ENCODE peak calls at places on chromosome 13, in five cellular contexts. K is ovary, C is uterus, B is sigmoid colon, X is tibial nerve. N is an unnamed sample. For H3K4me1, the result is how much of the 10 kb centered on the place peaks cover.

GRCh38 chr13:79522583-79522982 is 41.6 kb downstream of the NDFIP2 start:
- DNase-seq in K (no peak), C (no peak), B (no peak), X (no peak), N (no peak)

GRCh38 chr13:46010148-46010547 is 42.4 kb downstream of the ZC3H13 start:
- DNase-seq in K (no peak), C (no peak), B (no peak), X (no peak), N (no peak)

GRCh38 chr13:50382511-50382910 is 367.3 kb downstream of the KCNRG start:
- DNase-seq in K (no peak), C (no peak), B (no peak), X (no peak), N (no peak)

GRCh38 chr13:101523732-101524131 is 71.3 kb downstream of the ITGBL1 start:
- DNase-seq in K (no peak), C (no peak), B (no peak), X (no peak), N (peak)

GRCh38 chr13:51373451-51373850 is 34.0 kb downstream of the SERPINE3 start:
- DNase-seq in K (no peak), C (no peak), B (no peak), X (no peak), N (no peak)

GRCh38 chr13:30806784-30807183 is 71.4 kb downstream of the ALOX5AP start:
- DNase-seq in K (no peak), C (no peak), B (no peak), X (no peak), N (no peak)

GRCh38 chr13:67119481-67119883 is 110.7 kb downstream of the PCDH9 start:
- DNase-seq in K (no peak), C (no peak), B (no peak), X (no peak), N (no peak)

GRCh38 chr13:20473139-20473538 is 52.5 kb downstream of the CRYL1 start:
- DNase-seq in K (no peak), C (no peak), B (no peak), X (no peak), N (no peak)

GRCh38 chr13:108795841-108796240 is 166.4 kb downstream of the MYO16 start:
- DNase-seq in K (no peak), C (no peak), B (no peak), X (no peak), N (no peak)

GRCh38 chr13:109192306-109192705 is 562.9 kb downstream of the MYO16 start:
- DNase-seq in K (no peak), C (no peak), B (no peak), X (no peak), N (no peak)

GRCh38 chr13:34364633-34365032 is 546.7 kb downstream of the RFC3 start:
- DNase-seq in K (no peak), C (no peak), B (no peak), X (no peak), N (peak)

GRCh38 chr13:29893438-29893837 is 43.0 kb upstream of the UBL3 start:
- DNase-seq in K (no peak), C (no peak), B (no peak), X (no peak), N (no peak)

GRCh38 chr13:49367640-49368431 is 76.0 kb downstream of the CAB39L start:
- DNase-seq in K (no peak), C (no peak), B (no peak), X (no peak), N (no peak)

GRCh38 chr13:72757792-72758535 is 23.7 kb downstream of the DIS3 start:
- DNase-seq in K (no peak), C (no peak), B (no peak), X (no peak), N (no peak)

GRCh38 chr13:77022341-77022740 is 4.6 kb downstream of the FBXL3 start:
- DNase-seq in K (no peak), C (no peak), B (no peak), X (no peak), N (peak)

GRCh38 chr13:51249254-51249653 is 27.1 kb downstream of the FAM124A start:
- DNase-seq in K (no peak), C (no peak), B (no peak), X (no peak), N (no peak)

GRCh38 chr13:54599413-54599812 is 1570.8 kb downstream of the OLFM4 start:
- DNase-seq in K (no peak), C (no peak), B (no peak), X (no peak), N (no peak)

GRCh38 chr13:25738342-25738771 is 313.5 kb downstream of the SHISA2 start:
- DNase-seq in K (no peak), C (no peak), B (no peak), X (no peak), N (no peak)

GRCh38 chr13:23709521-23709920 is 139.3 kb downstream of the TNFRSF19 start:
- DNase-seq in K (no peak), C (no peak), B (no peak), X (no peak), N (no peak)

GRCh38 chr13:52903320-52903719 is 54.9 kb upstream of the PCDH8 start:
- DNase-seq in K (no peak), C (no peak), B (no peak), X (no peak), N (no peak)

GRCh38 chr13:79450110-79450509 is 30.8 kb upstream of the NDFIP2 start:
- DNase-seq in K (no peak), C (no peak), B (no peak), X (no peak), N (no peak)

GRCh38 chr13:69108486-69108885 is 999.1 kb upstream of the ATXN8OS start:
- DNase-seq in K (no peak), C (no peak), B (no peak), X (no peak), N (no peak)

GRCh38 chr13:66618702-66619101 is 611.4 kb downstream of the PCDH9 start:
- DNase-seq in K (no peak), C (no peak), B (no peak), X (no peak), N (no peak)

GRCh38 chr13:31898383-31899071 is 133.0 kb upstream of the FRY start:
- DNase-seq in K (no peak), C (no peak), B (no peak), X (no peak), N (no peak)

GRCh38 chr13:53007872-53008271 is 20.7 kb upstream of the OLFM4 start:
- DNase-seq in K (no peak), C (no peak), B (no peak), X (no peak), N (peak)

GRCh38 chr13:21997726-21998125 is 326.9 kb downstream of the FGF9 start:
- DNase-seq in K (no peak), C (no peak), B (no peak), X (no peak), N (no peak)

GRCh38 chr13:110885966-110886365 is 28.9 kb downstream of the ANKRD10 start:
- DNase-seq in K (no peak), C (no peak), B (no peak), X (no peak), N (no peak)

GRCh38 chr13:110887242-110887954 is 27.5 kb downstream of the ANKRD10 start:
- DNase-seq in K (no peak), C (no peak), B (no peak), X (no peak), N (no peak)

GRCh38 chr13:110886475-110887241 is 28.2 kb downstream of the ANKRD10 start:
- DNase-seq in K (no peak), C (no peak), B (no peak), X (no peak), N (no peak)

GRCh38 chr13:110888390-110888789 is 26.5 kb downstream of the ANKRD10 start:
- DNase-seq in K (no peak), C (no peak), B (no peak), X (no peak), N (no peak)

GRCh38 chr13:110887955-110888333 is 26.9 kb downstream of the ANKRD10 start:
- DNase-seq in K (no peak), C (no peak), B (no peak), X (no peak), N (no peak)
- TF ChIP-seq POLR2A in K (no peak), C (no peak), B (no peak), X (no peak), N (no peak)

GRCh38 chr13:44884076-44884729 is 105.1 kb downstream of the NUFIP1 start:
- DNase-seq in K (no peak), C (no peak), B (no peak), X (no peak), N (no peak)

GRCh38 chr13:44874886-44875630 is 114.2 kb downstream of the NUFIP1 start:
- DNase-seq in K (no peak), C (no peak), B (no peak), X (no peak), N (no peak)

GRCh38 chr13:44874176-44874575 is 115.1 kb downstream of the NUFIP1 start:
- DNase-seq in K (no peak), C (no peak), B (no peak), X (no peak), N (no peak)

GRCh38 chr13:44876782-44877324 is 112.4 kb downstream of the NUFIP1 start:
- DNase-seq in K (no peak), C (no peak), B (no peak), X (no peak), N (no peak)

DNA sequence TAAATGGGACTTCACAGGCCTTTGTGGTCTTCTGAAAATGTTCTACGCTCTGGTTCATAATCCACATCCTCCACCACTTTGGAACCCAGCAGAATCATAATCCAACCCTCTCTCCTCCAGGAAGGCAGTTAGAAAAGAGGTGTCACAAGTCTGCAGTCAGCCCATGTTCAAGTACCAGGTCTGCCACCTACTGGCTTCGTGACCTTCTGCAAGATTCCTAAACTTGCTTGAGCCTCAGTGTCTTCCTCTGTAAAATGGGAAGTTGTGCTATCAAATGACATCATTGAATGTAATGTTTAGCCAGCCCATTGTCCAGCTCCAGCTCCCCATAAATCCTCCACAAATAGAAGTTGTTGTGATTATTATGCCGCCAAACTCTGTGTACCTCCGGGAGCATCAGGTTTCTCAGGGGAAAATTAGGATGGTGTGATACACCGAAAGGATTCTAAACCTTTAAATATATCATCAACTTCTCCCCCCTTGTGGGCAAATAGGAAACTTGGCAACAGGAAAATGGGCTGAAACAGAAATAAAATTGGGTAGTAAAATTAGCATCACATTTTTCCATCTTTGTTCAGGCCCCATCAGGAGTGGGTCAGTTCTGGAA is 109.7 kb downstream of the NUFIP1 start:
- DNase-seq in K (no peak), C (no peak), B (no peak), X (no peak), N (no peak)
- TF ChIP-seq CTCF in K (no peak), C (peak), B (no peak), X (no peak), N (no peak)

DNA sequence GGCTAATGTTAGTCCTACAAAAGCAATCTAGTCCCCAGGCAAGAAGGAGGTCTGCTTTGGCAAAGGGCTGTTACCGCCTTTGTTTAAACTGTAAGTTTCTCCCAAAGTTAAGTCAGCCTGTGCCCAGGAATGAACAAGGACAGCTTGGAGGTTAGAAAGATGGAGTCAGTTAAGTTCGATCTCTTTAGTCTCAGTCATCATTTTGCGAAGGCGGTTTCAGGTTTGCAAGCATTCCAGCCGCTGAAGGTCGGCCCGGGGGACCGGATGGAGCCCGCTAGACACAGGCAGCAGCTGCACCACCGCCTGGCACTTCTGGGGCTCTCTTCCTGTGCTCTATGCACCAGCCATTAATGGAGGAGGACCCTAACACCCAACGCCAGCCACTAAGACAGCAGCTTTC is 91.3 kb downstream of the STK24 start:
- DNase-seq in K (no peak), C (no peak), B (no peak), X (no peak), N (no peak)
- H3K4me1 ChIP-seq in K (under half), C (under half), B (under half), X (half or more), N (under half)

GRCh38 chr13:114032121-114032799 is 58.4 kb upstream of the C13orf46 start:
- DNase-seq in K (peak), C (peak), B (no peak), X (no peak), N (no peak)

GRCh38 chr13:114031631-114032030 is 57.8 kb upstream of the C13orf46 start:
- DNase-seq in K (no peak), C (peak), B (no peak), X (no peak), N (no peak)

GRCh38 chr13:114029866-114030625 is 56.2 kb upstream of the C13orf46 start:
- DNase-seq in K (no peak), C (no peak), B (no peak), X (no peak), N (no peak)

GRCh38 chr13:114033541-114034315 is 59.9 kb upstream of the C13orf46 start:
- DNase-seq in K (no peak), C (no peak), B (no peak), X (no peak), N (no peak)

GRCh38 chr13:114030666-114031610 is 57.1 kb upstream of the C13orf46 start:
- DNase-seq in K (no peak), C (no peak), B (no peak), X (no peak), N (no peak)
- TF ChIP-seq POLR2A in K (no peak), C (no peak), B (no peak), X (no peak), N (no peak)

GRCh38 chr13:27375686-27376326 is 48.6 kb upstream of the GTF3A start:
- DNase-seq in K (peak), C (peak), B (peak), X (peak), N (peak)
- TF ChIP-seq CTCF in K (peak), C (peak), B (peak), X (peak), N (peak)

GRCh38 chr13:44312131-44312530 is 61.5 kb upstream of the SERP2 start:
- DNase-seq in K (no peak), C (no peak), B (no peak), X (no peak), N (no peak)
- H3K4me1 ChIP-seq in K (under half), C (under half), B (under half), X (under half), N (under half)

GRCh38 chr13:42274386-42275097 is 2.6 kb downstream of the AKAP11 start:
- DNase-seq in K (no peak), C (no peak), B (no peak), X (no peak), N (no peak)

GRCh38 chr13:42272776-42273175 is 824 bp downstream of the AKAP11 start:
- DNase-seq in K (no peak), C (no peak), B (no peak), X (no peak), N (no peak)

GRCh38 chr13:42276683-42277082 is 4.7 kb downstream of the AKAP11 start:
- DNase-seq in K (no peak), C (no peak), B (no peak), X (no peak), N (no peak)

GRCh38 chr13:42275506-42275905 is 3.6 kb downstream of the AKAP11 start:
- DNase-seq in K (no peak), C (no peak), B (no peak), X (no peak), N (no peak)

GRCh38 chr13:42275098-42275471 is 3.1 kb downstream of the AKAP11 start:
- DNase-seq in K (no peak), C (no peak), B (no peak), X (no peak), N (no peak)
- TF ChIP-seq POLR2A in K (no peak), C (no peak), B (no peak), X (no peak), N (no peak)

N was measured in thyroid gland.